ENCODE peak calls at places on chromosome 16, in eight cellular contexts. E, Z, T, F, Q, X, B and R are unnamed samples. For H3K9me3, the result is how much of the 10 kb centered on the place peaks cover.

GRCh38 chr16:81251871-81252270 is 13.4 kb downstream of the BCO1 start:
- DNase-seq in B (no peak), Z (peak), F (no peak), E (no peak), T (no peak), Q (no peak), X (no peak), R (no peak)

GRCh38 chr16:85221081-85221809 is 109.0 kb upstream of the CIBAR2 start:
- DNase-seq in B (no peak), Q (no peak), T (no peak), F (no peak), Z (no peak), X (no peak), E (no peak), R (no peak)

GRCh38 chr16:1845985-1846384 is 19.0 kb downstream of the FAHD1 start:
- DNase-seq in F (no peak), X (no peak), B (no peak), T (no peak), Q (no peak), Z (no peak), E (no peak), R (no peak)

GRCh38 chr16:27208809-27209208 is 5.5 kb downstream of the KDM8 start:
- DNase-seq in Z (no peak), F (no peak), E (no peak), X (no peak), T (no peak), B (no peak), Q (no peak), R (no peak)

GRCh38 chr16:30491744-30492308 is 19.3 kb downstream of the ITGAL start:
- DNase-seq in T (no peak), X (peak), E (peak), B (no peak), Z (no peak), F (no peak), Q (no peak), R (no peak)

GRCh38 chr16:50742521-50743150 is 750 bp downstream of the CYLD start:
- DNase-seq in X (no peak), T (no peak), Q (peak), B (no peak), F (no peak), Z (peak), E (no peak), R (no peak)

GRCh38 chr16:68381363-68381724 is 67.0 kb downstream of the SMPD3 start:
- DNase-seq in Z (no peak), B (no peak), X (no peak), T (no peak), Q (no peak), F (no peak), E (peak), R (no peak)

GRCh38 chr16:65697061-65697460 is 575.2 kb upstream of the CDH11 start:
- DNase-seq in F (no peak), E (no peak), Z (no peak), Q (no peak), T (no peak), X (no peak), B (no peak), R (no peak)

GRCh38 chr16:79379083-79379482 is 221.5 kb downstream of the MAF start:
- DNase-seq in E (no peak), F (no peak), T (no peak), X (no peak), Q (no peak), B (no peak), Z (no peak), R (no peak)

GRCh38 chr16:73032548-73033270 is 15.2 kb downstream of the ZFHX3 start:
- DNase-seq in Z (no peak), B (no peak), E (no peak), F (no peak), Q (no peak), X (no peak), T (no peak), R (no peak)

GRCh38 chr16:68590201-68590994 is 51.3 kb downstream of the ZFP90 start:
- DNase-seq in Z (peak), F (no peak), E (peak), Q (no peak), B (no peak), T (peak), X (peak), R (no peak)

GRCh38 chr16:84284168-84284722 is 10.4 kb upstream of the WFDC1 start:
- DNase-seq in F (peak), B (peak), T (peak), E (no peak), X (peak), Q (no peak), Z (peak), R (no peak)

GRCh38 chr16:80437707-80438106 is 103.1 kb upstream of the DYNLRB2 start:
- DNase-seq in T (no peak), Z (no peak), F (no peak), B (no peak), E (no peak), X (no peak), Q (no peak), R (no peak)

GRCh38 chr16:27253526-27253930 is 15.0 kb downstream of the NSMCE1 start:
- DNase-seq in T (no peak), B (no peak), X (no peak), Z (no peak), Q (peak), F (no peak), E (peak), R (no peak)

GRCh38 chr16:14003119-14003570 is 68.0 kb upstream of the MRTFB start:
- DNase-seq in F (peak), Z (peak), X (no peak), E (no peak), Q (no peak), B (peak), T (no peak), R (peak)

GRCh38 chr16:69613283-69614154 is 47.8 kb downstream of the NFAT5 start:
- DNase-seq in Q (no peak), Z (no peak), T (no peak), F (no peak), B (no peak), E (peak), X (peak), R (no peak)

GRCh38 chr16:30526137-30526822 is at the start of gene ZNF768:
- DNase-seq in X (peak), T (no peak), Q (no peak), B (no peak), E (peak), Z (peak), F (peak), R (no peak)

GRCh38 chr16:81520151-81520470 is 75.5 kb downstream of the CMIP start:
- DNase-seq in F (no peak), B (no peak), T (no peak), Z (no peak), Q (no peak), X (no peak), E (no peak), R (no peak)

GRCh38 chr16:84084570-84085270 is 32.0 kb downstream of the MBTPS1 start:
- DNase-seq in Z (peak), Q (no peak), T (peak), X (peak), B (no peak), E (peak), F (peak), R (no peak)

GRCh38 chr16:14302399-14303181 is 231.5 kb downstream of the MRTFB start:
- DNase-seq in F (no peak), Q (no peak), B (no peak), X (no peak), E (peak), Z (peak), T (no peak), R (peak)

GRCh38 chr16:85706449-85707034 is 17.8 kb upstream of the GINS2 start:
- DNase-seq in E (no peak), B (no peak), X (no peak), Z (no peak), F (no peak), Q (no peak), T (no peak), R (no peak)

GRCh38 chr16:56946767-56947603 is 14.8 kb upstream of the CETP start:
- DNase-seq in F (peak), Z (no peak), T (no peak), E (no peak), X (no peak), Q (no peak), B (no peak), R (no peak)

GRCh38 chr16:85207357-85207921 is 95.2 kb upstream of the CIBAR2 start:
- DNase-seq in Q (no peak), B (no peak), Z (no peak), E (no peak), F (no peak), T (no peak), X (no peak), R (no peak)

GRCh38 chr16:58628845-58629680 is 563 bp downstream of the CNOT1 start:
- DNase-seq in T (peak), Q (peak), X (peak), B (peak), E (peak), F (peak), Z (peak), R (peak)

GRCh38 chr16:1045363-1046270 is 26.9 kb upstream of the SSTR5 start:
- DNase-seq in B (no peak), Z (no peak), F (no peak), T (no peak), X (no peak), Q (no peak), E (no peak), R (no peak)

GRCh38 chr16:10520869-10521578 is 59.4 kb downstream of the EMP2 start:
- DNase-seq in Z (no peak), B (no peak), X (no peak), E (no peak), T (no peak), Q (no peak), F (no peak), R (no peak)

GRCh38 chr16:10519929-10520868 is 60.2 kb downstream of the EMP2 start:
- DNase-seq in F (no peak), Z (no peak), B (no peak), T (peak), E (peak), Q (no peak), X (peak), R (no peak)

GRCh38 chr16:10523025-10523424 is 57.4 kb downstream of the EMP2 start:
- DNase-seq in X (no peak), T (no peak), Q (no peak), E (no peak), B (no peak), F (no peak), Z (no peak), R (no peak)

GRCh38 chr16:10519297-10519696 is 61.1 kb downstream of the EMP2 start:
- DNase-seq in Z (no peak), E (no peak), B (no peak), F (no peak), Q (no peak), X (no peak), T (no peak), R (no peak)

DNA sequence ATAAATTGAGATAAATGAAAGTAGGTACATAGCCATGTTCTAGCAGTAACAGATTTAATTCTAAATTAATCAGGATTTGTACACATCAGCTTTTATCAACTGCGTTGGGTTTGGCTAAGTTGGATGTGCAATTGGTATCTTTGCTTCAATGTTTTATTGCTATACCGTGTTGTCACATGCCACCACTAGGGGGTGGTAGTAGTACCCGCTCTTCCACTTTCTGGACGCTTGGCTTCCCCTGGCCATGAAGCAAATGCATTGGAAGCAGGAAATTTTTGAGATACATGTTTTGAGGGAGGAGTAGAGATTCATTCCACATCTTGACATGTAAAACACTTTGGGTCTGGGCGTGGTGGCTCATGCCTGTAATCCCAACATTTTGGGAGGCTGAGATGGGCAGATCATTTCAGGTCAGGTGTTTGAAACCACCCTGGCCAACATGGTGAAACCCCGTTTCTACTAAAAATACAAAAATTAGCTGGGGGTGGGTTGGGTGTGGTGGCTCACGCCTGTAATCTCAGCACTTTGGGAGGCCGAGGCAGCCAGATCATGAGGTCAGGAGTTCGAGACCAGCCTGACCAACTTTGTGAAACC is 58.6 kb downstream of the EMP2 start:
- DNase-seq in Q (no peak), X (peak), Z (no peak), B (peak), E (peak), T (peak), F (peak), R (peak)
- TF ChIP-seq EP300 in Q (no peak), X (no peak), Z (no peak), B (no peak), E (no peak), T (no peak), F (no peak), R (no peak)

GRCh38 chr16:49200223-49200820 is 81.3 kb downstream of the CBLN1 start:
- DNase-seq in X (no peak), F (no peak), B (no peak), Z (no peak), T (no peak), Q (peak), E (no peak), R (no peak)

GRCh38 chr16:49201118-49201517 is 80.5 kb downstream of the CBLN1 start:
- DNase-seq in F (no peak), E (no peak), T (no peak), X (no peak), Z (no peak), B (no peak), Q (peak), R (no peak)

GRCh38 chr16:49204191-49204590 is 77.4 kb downstream of the CBLN1 start:
- DNase-seq in E (no peak), Z (no peak), Q (peak), X (no peak), F (no peak), B (no peak), T (no peak), R (no peak)

DNA sequence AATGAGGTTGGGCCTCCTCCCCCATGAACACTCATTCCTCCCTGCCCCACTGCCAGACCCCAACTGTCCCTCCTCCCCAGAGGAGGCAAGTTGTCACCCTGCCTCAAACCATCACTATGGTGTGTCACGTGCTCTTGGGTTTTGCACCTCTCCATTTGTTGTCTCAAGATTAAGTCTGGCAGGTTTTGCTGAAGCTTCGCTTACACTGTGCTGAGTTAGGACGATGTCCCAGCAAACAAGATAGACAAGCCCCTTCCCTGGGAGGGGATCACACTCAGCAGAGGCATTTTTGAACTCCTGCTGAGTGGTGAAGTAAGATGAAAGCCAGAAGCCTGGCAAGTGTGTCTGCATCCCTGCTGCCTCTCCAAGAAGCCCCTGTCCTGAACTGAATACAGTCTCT is 78.3 kb downstream of the CBLN1 start:
- DNase-seq in E (no peak), X (no peak), T (no peak), F (no peak), B (no peak), Q (peak), Z (no peak), R (no peak)
- TF ChIP-seq POLR2A in E (no peak), X (no peak), T (no peak), F (no peak), B (no peak), Q (no peak), Z (no peak), R (no peak)

GRCh38 chr16:35181422-35182030 is 1722.1 kb downstream of the TP53TG3F start:
- DNase-seq in B (no peak), T (no peak), Z (no peak), E (no peak), F (no peak), X (no peak), Q (peak), R (no peak)

GRCh38 chr16:35180970-35181369 is 1721.6 kb downstream of the TP53TG3F start:
- DNase-seq in B (no peak), F (no peak), Q (peak), E (no peak), Z (no peak), T (no peak), X (no peak), R (no peak)

GRCh38 chr16:35184356-35184870 is 1725.0 kb downstream of the TP53TG3F start:
- DNase-seq in Q (peak), B (no peak), T (no peak), F (no peak), Z (no peak), E (no peak), X (no peak), R (no peak)

GRCh38 chr16:35182043-35182677 is 1722.7 kb downstream of the TP53TG3F start:
- DNase-seq in T (no peak), X (no peak), Z (no peak), F (no peak), E (no peak), Q (peak), B (no peak), R (no peak)

DNA sequence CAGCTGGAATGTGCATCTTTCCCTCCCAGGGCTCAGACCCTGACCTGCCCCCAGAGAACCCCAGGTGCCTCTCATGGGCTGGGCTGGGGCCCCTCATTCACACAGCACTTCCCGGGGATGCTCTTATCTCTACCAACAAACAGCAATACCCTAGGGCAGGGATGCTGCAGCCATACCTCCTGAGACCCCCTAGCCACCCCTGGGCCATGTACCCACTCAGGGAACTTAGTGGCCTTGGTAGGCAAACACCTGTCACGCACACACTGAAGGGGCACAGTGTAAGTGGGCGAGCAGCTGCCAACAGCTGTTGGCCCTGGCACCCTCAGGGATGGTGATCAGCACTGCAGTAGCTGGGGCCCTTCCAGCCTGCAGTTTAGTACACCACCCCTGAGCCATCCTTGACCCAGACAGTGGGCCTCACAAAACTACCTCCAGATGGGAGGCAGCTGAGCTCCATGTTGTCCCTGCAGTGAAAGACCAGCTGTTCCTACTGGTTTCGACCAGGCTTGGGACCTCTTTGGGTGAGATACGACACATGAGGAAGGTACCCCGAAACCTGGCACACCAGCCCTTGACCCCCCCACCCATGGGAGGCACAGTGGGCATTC is 1723.6 kb downstream of the TP53TG3F start:
- DNase-seq in F (no peak), Z (no peak), B (no peak), E (no peak), X (no peak), T (no peak), Q (peak), R (peak)
- H3K9me3 ChIP-seq in F (under half), Z (under half), B (under half), E (under half), X (half or more), T (half or more), Q (under half), R (under half)

DNA sequence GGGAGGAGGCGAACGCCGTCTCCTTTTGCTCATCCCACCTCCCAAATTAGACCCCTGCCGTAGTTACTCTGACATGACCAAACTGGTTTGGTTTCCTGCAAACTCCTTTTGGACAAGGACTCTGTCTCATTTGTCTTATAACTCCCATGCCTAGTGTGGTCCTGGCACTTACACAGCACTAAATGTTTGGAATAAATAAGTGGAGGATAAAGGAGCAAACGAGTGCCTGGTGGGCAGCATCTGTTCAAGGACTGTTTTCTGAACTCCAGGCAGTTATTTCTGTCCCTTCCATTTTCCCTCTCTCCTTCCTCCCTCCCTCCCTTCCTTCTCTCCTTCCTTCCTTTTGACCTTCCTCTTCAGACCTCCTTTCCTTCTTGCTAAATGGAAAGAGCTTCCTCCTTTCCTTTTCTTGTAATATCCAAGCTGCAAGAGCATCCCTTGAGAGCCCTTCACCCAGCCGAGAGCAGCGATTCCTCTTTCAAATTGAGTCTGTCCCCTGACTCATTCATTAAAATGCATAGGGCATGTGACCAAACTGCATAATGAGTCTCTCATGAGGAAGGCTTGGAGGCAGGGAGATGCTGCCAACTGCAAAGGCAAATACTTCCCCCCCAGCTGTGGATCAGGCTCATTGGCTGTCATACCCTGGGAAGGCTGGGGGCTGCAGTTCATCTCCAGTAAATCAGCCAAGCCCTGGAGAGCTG is 36.9 kb downstream of the CHD9 start:
- DNase-seq in Z (no peak), E (no peak), X (no peak), F (peak), B (no peak), Q (no peak), T (peak), R (peak)
- TF ChIP-seq EP300 in Z (no peak), E (no peak), X (no peak), F (no peak), B (no peak), Q (no peak), T (no peak), R (no peak)

DNA sequence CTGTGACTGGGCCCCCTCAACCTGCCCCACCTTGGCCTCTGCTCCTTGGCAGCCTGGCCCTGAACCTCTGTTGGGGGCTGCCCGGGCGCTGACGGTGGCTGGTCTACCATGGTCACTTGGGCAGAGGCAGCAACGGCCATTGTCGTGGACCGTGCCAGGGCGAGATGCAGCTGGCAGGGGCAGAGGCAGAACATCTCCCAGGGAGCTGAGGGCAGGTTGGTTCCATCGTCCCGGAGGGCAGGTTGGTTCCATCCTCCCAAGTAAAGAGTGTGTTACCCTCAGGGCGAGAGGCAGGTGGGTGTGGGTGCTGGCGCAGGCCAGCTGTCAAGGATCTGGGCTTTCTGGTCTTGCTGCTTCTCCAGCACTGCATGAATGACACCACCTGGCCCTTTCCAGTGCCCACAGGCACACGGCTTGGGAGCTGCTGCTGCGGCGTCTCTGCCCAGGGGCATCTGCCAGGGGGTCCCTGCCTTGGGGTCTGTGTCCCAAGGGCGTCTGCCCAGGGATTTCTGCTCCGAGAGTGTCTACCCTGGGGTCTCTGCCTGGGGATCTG is 12.0 kb downstream of the ACSF3 start:
- DNase-seq in T (no peak), E (no peak), F (no peak), X (no peak), Q (no peak), Z (no peak), B (no peak), R (no peak)
- TF ChIP-seq POLR2A in T (no peak), E (no peak), F (no peak), X (no peak), Q (no peak), Z (no peak), B (no peak), R (no peak)

GRCh38 chr16:35188288-35189155 is 1729.1 kb downstream of the TP53TG3F start:
- DNase-seq in B (no peak), Q (peak), Z (no peak), X (peak), F (no peak), T (no peak), E (peak), R (peak)
- H3K9me3 ChIP-seq in B (under half), Q (under half), Z (under half), X (half or more), F (under half), T (half or more), E (under half), R (under half)